ENCODE peak calls at places on chromosomes 1 and 21, in eight cellular contexts. One of them, this sample, is unnamed. For H3K27me3, the result is how much of the 10 kb centered on the place peaks cover.

GRCh38 chr1:161427733-161428516 is 60.2 kb upstream of the CFAP126 start:
- DNase-seq in MM.1S: no peak
- DNase-seq in aorta: no peak
- DNase-seq in testis: no peak
- DNase-seq in body of pancreas: peak
- DNase-seq in cardiac muscle cell: peak
- DNase-seq in GM12878: peak
- DNase-seq in esophagus squamous epithelium: no peak
- DNase-seq in this sample: no peak

GRCh38 chr1:63643926-63644325 is 50.7 kb downstream of the PGM1 start:
- DNase-seq in MM.1S: no peak
- DNase-seq in aorta: no peak
- DNase-seq in testis: no peak
- DNase-seq in body of pancreas: peak
- DNase-seq in cardiac muscle cell: no peak
- DNase-seq in GM12878: no peak
- DNase-seq in esophagus squamous epithelium: no peak
- DNase-seq in this sample: peak

GRCh38 chr1:67687649-67688048 is 2.6 kb downstream of the GADD45A start:
- DNase-seq in MM.1S: no peak
- DNase-seq in aorta: no peak
- DNase-seq in testis: no peak
- DNase-seq in body of pancreas: no peak
- DNase-seq in cardiac muscle cell: peak
- DNase-seq in GM12878: no peak
- DNase-seq in esophagus squamous epithelium: no peak
- DNase-seq in this sample: no peak

GRCh38 chr1:12475947-12476346 is 142.1 kb downstream of the DHRS3 start:
- DNase-seq in MM.1S: no peak
- DNase-seq in aorta: no peak
- DNase-seq in testis: no peak
- DNase-seq in body of pancreas: peak
- DNase-seq in cardiac muscle cell: peak
- DNase-seq in GM12878: no peak
- DNase-seq in esophagus squamous epithelium: no peak
- DNase-seq in this sample: no peak

GRCh38 chr1:84883286-84883685 is 9.7 kb downstream of the LPAR3 start:
- DNase-seq in MM.1S: no peak
- DNase-seq in aorta: no peak
- DNase-seq in testis: no peak
- DNase-seq in body of pancreas: no peak
- DNase-seq in cardiac muscle cell: peak
- DNase-seq in GM12878: no peak
- DNase-seq in esophagus squamous epithelium: no peak
- DNase-seq in this sample: no peak

GRCh38 chr1:241624925-241625324 is 15.2 kb downstream of the CHML start:
- DNase-seq in MM.1S: no peak
- DNase-seq in aorta: no peak
- DNase-seq in testis: no peak
- DNase-seq in body of pancreas: no peak
- DNase-seq in cardiac muscle cell: peak
- DNase-seq in GM12878: no peak
- DNase-seq in esophagus squamous epithelium: no peak
- DNase-seq in this sample: no peak

GRCh38 chr1:150405660-150406059 is 41.7 kb downstream of the RPRD2 start:
- DNase-seq in MM.1S: no peak
- DNase-seq in aorta: no peak
- DNase-seq in testis: no peak
- DNase-seq in body of pancreas: no peak
- DNase-seq in cardiac muscle cell: no peak
- DNase-seq in GM12878: no peak
- DNase-seq in esophagus squamous epithelium: no peak
- DNase-seq in this sample: no peak

GRCh38 chr1:226956942-226957713 is 17.0 kb downstream of the COQ8A start:
- DNase-seq in MM.1S: no peak
- DNase-seq in aorta: no peak
- DNase-seq in testis: no peak
- DNase-seq in body of pancreas: no peak
- DNase-seq in cardiac muscle cell: no peak
- DNase-seq in GM12878: no peak
- DNase-seq in esophagus squamous epithelium: no peak
- DNase-seq in this sample: no peak

GRCh38 chr1:5506634-5507033 is 485.6 kb downstream of the NPHP4 start:
- DNase-seq in MM.1S: no peak
- DNase-seq in aorta: peak
- DNase-seq in testis: no peak
- DNase-seq in body of pancreas: no peak
- DNase-seq in cardiac muscle cell: no peak
- DNase-seq in GM12878: no peak
- DNase-seq in esophagus squamous epithelium: no peak
- DNase-seq in this sample: no peak

GRCh38 chr1:29289493-29289892 is 53.2 kb downstream of the PTPRU start:
- DNase-seq in MM.1S: no peak
- DNase-seq in aorta: no peak
- DNase-seq in testis: no peak
- DNase-seq in body of pancreas: no peak
- DNase-seq in cardiac muscle cell: no peak
- DNase-seq in GM12878: no peak
- DNase-seq in esophagus squamous epithelium: no peak
- DNase-seq in this sample: no peak

GRCh38 chr21:26499475-26499874 is 73.6 kb downstream of the CYYR1 start:
- DNase-seq in MM.1S: no peak
- DNase-seq in aorta: no peak
- DNase-seq in testis: no peak
- DNase-seq in body of pancreas: no peak
- DNase-seq in cardiac muscle cell: no peak
- DNase-seq in GM12878: no peak
- DNase-seq in esophagus squamous epithelium: no peak
- DNase-seq in this sample: no peak

GRCh38 chr21:46552274-46552673 is 52.6 kb downstream of the S100B start:
- DNase-seq in MM.1S: no peak
- DNase-seq in aorta: no peak
- DNase-seq in testis: no peak
- DNase-seq in body of pancreas: no peak
- DNase-seq in cardiac muscle cell: no peak
- DNase-seq in GM12878: no peak
- DNase-seq in esophagus squamous epithelium: no peak
- DNase-seq in this sample: no peak

GRCh38 chr21:7917729-7918128 is 2603.7 kb upstream of the TPTE start:
- DNase-seq in MM.1S: no peak
- DNase-seq in aorta: no peak
- DNase-seq in testis: no peak
- DNase-seq in body of pancreas: no peak
- DNase-seq in cardiac muscle cell: no peak
- DNase-seq in GM12878: no peak
- DNase-seq in esophagus squamous epithelium: no peak
- DNase-seq in this sample: no peak

GRCh38 chr1:20184481-20184900 is 1.4 kb upstream of the UBXN10 start:
- DNase-seq in MM.1S: no peak
- DNase-seq in aorta: no peak
- DNase-seq in testis: no peak
- DNase-seq in body of pancreas: no peak
- DNase-seq in cardiac muscle cell: peak
- DNase-seq in GM12878: no peak
- DNase-seq in esophagus squamous epithelium: no peak
- DNase-seq in this sample: no peak

GRCh38 chr1:228004887-228005462 is 1.8 kb upstream of the WNT3A start:
- DNase-seq in MM.1S: no peak
- DNase-seq in aorta: peak
- DNase-seq in testis: no peak
- DNase-seq in body of pancreas: no peak
- DNase-seq in cardiac muscle cell: no peak
- DNase-seq in GM12878: no peak
- DNase-seq in esophagus squamous epithelium: no peak
- DNase-seq in this sample: no peak

GRCh38 chr1:212600980-212601379 is 7.6 kb upstream of the ATF3 start:
- DNase-seq in MM.1S: no peak
- DNase-seq in aorta: no peak
- DNase-seq in testis: no peak
- DNase-seq in body of pancreas: no peak
- DNase-seq in cardiac muscle cell: no peak
- DNase-seq in GM12878: no peak
- DNase-seq in esophagus squamous epithelium: no peak
- DNase-seq in this sample: no peak

GRCh38 chr1:21655259-21655658 is 13.9 kb downstream of the RAP1GAP start:
- DNase-seq in MM.1S: no peak
- DNase-seq in aorta: no peak
- DNase-seq in testis: no peak
- DNase-seq in body of pancreas: no peak
- DNase-seq in cardiac muscle cell: no peak
- DNase-seq in GM12878: no peak
- DNase-seq in esophagus squamous epithelium: no peak
- DNase-seq in this sample: peak

GRCh38 chr1:156852414-156852874 is 6.5 kb downstream of the INSRR start:
- DNase-seq in MM.1S: no peak
- DNase-seq in aorta: no peak
- DNase-seq in testis: peak
- DNase-seq in body of pancreas: peak
- DNase-seq in cardiac muscle cell: peak
- DNase-seq in GM12878: no peak
- DNase-seq in esophagus squamous epithelium: no peak
- DNase-seq in this sample: peak

GRCh38 chr1:10793129-10793651 is 3.3 kb downstream of the CASZ1 start:
- DNase-seq in MM.1S: no peak
- DNase-seq in aorta: no peak
- DNase-seq in testis: no peak
- DNase-seq in body of pancreas: peak
- DNase-seq in cardiac muscle cell: peak
- DNase-seq in GM12878: no peak
- DNase-seq in esophagus squamous epithelium: no peak
- DNase-seq in this sample: no peak

GRCh38 chr1:59353453-59353852 is 56.6 kb downstream of the FGGY start:
- DNase-seq in MM.1S: no peak
- DNase-seq in aorta: no peak
- DNase-seq in testis: no peak
- DNase-seq in body of pancreas: no peak
- DNase-seq in cardiac muscle cell: no peak
- DNase-seq in GM12878: no peak
- DNase-seq in esophagus squamous epithelium: no peak
- DNase-seq in this sample: no peak

GRCh38 chr1:218674280-218674773 is 329.2 kb downstream of the TGFB2 start:
- DNase-seq in MM.1S: peak
- DNase-seq in aorta: peak
- DNase-seq in testis: peak
- DNase-seq in body of pancreas: peak
- DNase-seq in cardiac muscle cell: peak
- DNase-seq in GM12878: no peak
- DNase-seq in esophagus squamous epithelium: no peak
- DNase-seq in this sample: peak

DNA sequence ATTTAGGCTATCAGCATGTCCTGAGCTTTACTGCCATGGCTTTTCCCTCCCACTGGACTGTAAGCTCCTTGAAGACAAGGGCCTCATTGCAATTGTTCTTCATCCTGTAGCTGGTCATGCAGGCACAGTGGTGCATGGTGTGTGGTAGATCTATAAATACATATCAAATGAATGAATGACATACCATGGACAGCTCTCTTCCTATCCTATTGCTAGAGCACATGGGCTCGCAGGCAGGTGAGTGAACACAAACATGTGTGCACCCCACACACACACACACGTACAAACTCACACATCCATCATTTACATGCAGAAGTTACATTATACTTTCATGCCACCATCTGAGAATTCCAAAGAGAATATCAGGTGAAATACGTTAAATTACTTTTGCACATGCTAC is 172.9 kb upstream of the RUNX1 start:
- DNase-seq in MM.1S: peak
- DNase-seq in aorta: no peak
- DNase-seq in testis: no peak
- DNase-seq in body of pancreas: no peak
- DNase-seq in cardiac muscle cell: no peak
- DNase-seq in GM12878: no peak
- DNase-seq in esophagus squamous epithelium: no peak
- DNase-seq in this sample: no peak
- H3K4me3 ChIP-seq in MM.1S: no peak
- H3K4me3 ChIP-seq in aorta: no peak
- H3K4me3 ChIP-seq in testis: no peak
- H3K4me3 ChIP-seq in body of pancreas: no peak
- H3K4me3 ChIP-seq in cardiac muscle cell: no peak
- H3K4me3 ChIP-seq in GM12878: no peak
- H3K4me3 ChIP-seq in esophagus squamous epithelium: no peak
- H3K4me3 ChIP-seq in this sample: no peak

DNA sequence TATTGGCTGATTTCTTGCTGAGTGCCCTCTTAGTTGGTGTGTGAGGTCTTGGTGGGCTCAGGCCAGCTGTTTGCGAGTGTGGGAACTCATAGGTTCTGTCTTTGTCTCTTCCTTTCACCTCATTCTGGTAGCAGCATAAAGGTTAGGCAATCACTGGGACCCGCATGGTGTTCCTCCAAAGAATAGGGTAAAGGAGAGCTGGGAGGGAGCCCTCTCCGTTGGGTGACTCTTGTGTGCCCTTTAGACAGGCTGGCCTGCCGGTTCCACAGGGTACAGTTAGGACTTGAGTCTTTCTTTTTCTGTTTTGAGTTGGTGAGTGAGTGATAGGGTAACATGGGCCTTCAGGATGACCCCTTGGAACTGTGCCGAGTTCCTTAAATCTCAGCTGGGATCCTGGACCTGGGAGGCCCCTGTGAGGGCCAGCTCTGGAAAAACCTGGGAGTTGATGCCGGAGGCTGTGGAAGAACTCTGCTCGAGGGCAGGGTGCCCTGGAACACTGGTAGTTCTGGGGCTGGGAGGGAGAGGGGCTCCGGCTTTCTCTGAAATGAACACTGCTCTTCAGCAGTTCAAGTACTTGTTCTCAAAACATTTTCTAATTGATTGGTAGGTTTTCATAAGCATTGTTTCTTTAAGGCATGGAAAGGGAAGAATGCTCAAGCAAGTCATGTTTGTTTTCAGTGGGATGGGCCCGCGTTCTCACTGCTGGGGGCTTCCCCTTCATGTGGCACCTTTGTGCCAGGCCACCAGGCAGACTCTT is 2.1 kb upstream of the THAP3 start:
- DNase-seq in MM.1S: no peak
- DNase-seq in aorta: no peak
- DNase-seq in testis: no peak
- DNase-seq in body of pancreas: no peak
- DNase-seq in cardiac muscle cell: no peak
- DNase-seq in GM12878: no peak
- DNase-seq in esophagus squamous epithelium: no peak
- DNase-seq in this sample: no peak
- H3K27ac ChIP-seq in MM.1S: no peak
- H3K27ac ChIP-seq in aorta: no peak
- H3K27ac ChIP-seq in testis: peak
- H3K27ac ChIP-seq in body of pancreas: no peak
- H3K27ac ChIP-seq in cardiac muscle cell: peak
- H3K27ac ChIP-seq in GM12878: no peak
- H3K27ac ChIP-seq in esophagus squamous epithelium: no peak
- H3K27ac ChIP-seq in this sample: no peak

GRCh38 chr1:246034630-246035029 is 472.4 kb downstream of the SMYD3 start:
- DNase-seq in MM.1S: no peak
- DNase-seq in aorta: no peak
- DNase-seq in testis: no peak
- DNase-seq in body of pancreas: no peak
- DNase-seq in cardiac muscle cell: no peak
- DNase-seq in GM12878: no peak
- DNase-seq in esophagus squamous epithelium: no peak
- DNase-seq in this sample: no peak
- H3K27me3 ChIP-seq in MM.1S: under half
- H3K27me3 ChIP-seq in aorta: under half
- H3K27me3 ChIP-seq in testis: under half
- H3K27me3 ChIP-seq in body of pancreas: under half
- H3K27me3 ChIP-seq in cardiac muscle cell: under half
- H3K27me3 ChIP-seq in GM12878: under half
- H3K27me3 ChIP-seq in esophagus squamous epithelium: under half
- H3K27me3 ChIP-seq in this sample: under half

GRCh38 chr1:237042892-237043576 is 1.1 kb downstream of the RYR2 start:
- DNase-seq in MM.1S: no peak
- DNase-seq in aorta: peak
- DNase-seq in testis: no peak
- DNase-seq in body of pancreas: no peak
- DNase-seq in cardiac muscle cell: peak
- DNase-seq in GM12878: no peak
- DNase-seq in esophagus squamous epithelium: no peak
- DNase-seq in this sample: peak
- H3K4me3 ChIP-seq in MM.1S: no peak
- H3K4me3 ChIP-seq in aorta: peak
- H3K4me3 ChIP-seq in testis: peak
- H3K4me3 ChIP-seq in body of pancreas: no peak
- H3K4me3 ChIP-seq in cardiac muscle cell: peak
- H3K4me3 ChIP-seq in GM12878: no peak
- H3K4me3 ChIP-seq in esophagus squamous epithelium: peak
- H3K4me3 ChIP-seq in this sample: peak